ENCODE peak calls at places on chromosomes 11 and 22, in six cellular contexts. One of them, this sample, is unnamed.

GRCh38 chr11:112082729-112083128 is 3.8 kb downstream of the TIMM8B start:
- DNase-seq in cardiac muscle cell: no peak
- DNase-seq in G401: no peak
- DNase-seq in tibial nerve: no peak
- DNase-seq in AG09319: no peak
- DNase-seq in neural crest cell: no peak
- DNase-seq in this sample: no peak

GRCh38 chr11:34013893-34014571 is 37.5 kb upstream of the CAPRIN1 start:
- DNase-seq in cardiac muscle cell: no peak
- DNase-seq in neural crest cell: no peak
- DNase-seq in tibial nerve: no peak
- DNase-seq in G401: no peak
- DNase-seq in AG09319: no peak
- DNase-seq in this sample: no peak

GRCh38 chr11:97092823-97093222 is 703.0 kb downstream of the JRKL start:
- DNase-seq in AG09319: no peak
- DNase-seq in cardiac muscle cell: peak; percentile 45
- DNase-seq in tibial nerve: no peak
- DNase-seq in G401: no peak
- DNase-seq in neural crest cell: no peak
- DNase-seq in this sample: no peak

GRCh38 chr11:10777806-10778205 is 26.8 kb downstream of the CTR9 start:
- DNase-seq in neural crest cell: no peak
- DNase-seq in cardiac muscle cell: no peak
- DNase-seq in tibial nerve: no peak
- DNase-seq in G401: no peak
- DNase-seq in AG09319: no peak
- DNase-seq in this sample: no peak

GRCh38 chr11:116698080-116698479 is 74.7 kb downstream of the BUD13 start:
- DNase-seq in cardiac muscle cell: no peak
- DNase-seq in G401: no peak
- DNase-seq in neural crest cell: no peak
- DNase-seq in tibial nerve: no peak
- DNase-seq in AG09319: no peak
- DNase-seq in this sample: no peak

GRCh38 chr11:86390499-86390898 is 15.8 kb downstream of the CCDC81 start:
- DNase-seq in tibial nerve: no peak
- DNase-seq in AG09319: no peak
- DNase-seq in G401: no peak
- DNase-seq in cardiac muscle cell: no peak
- DNase-seq in neural crest cell: no peak
- DNase-seq in this sample: no peak

GRCh38 chr11:7490054-7490453 is 4.7 kb downstream of the OLFML1 start:
- DNase-seq in AG09319: peak; percentile 49
- DNase-seq in cardiac muscle cell: no peak
- DNase-seq in tibial nerve: no peak
- DNase-seq in neural crest cell: no peak
- DNase-seq in G401: no peak
- DNase-seq in this sample: no peak

GRCh38 chr22:39266398-39267030 is 21.7 kb upstream of the PDGFB start:
- DNase-seq in AG09319: no peak
- DNase-seq in G401: no peak
- DNase-seq in tibial nerve: no peak
- DNase-seq in neural crest cell: no peak
- DNase-seq in cardiac muscle cell: no peak
- DNase-seq in this sample: no peak

GRCh38 chr22:37223965-37224551 is 11.8 kb upstream of the SSTR3 start:
- DNase-seq in neural crest cell: no peak
- DNase-seq in cardiac muscle cell: no peak
- DNase-seq in AG09319: no peak
- DNase-seq in G401: no peak
- DNase-seq in tibial nerve: no peak
- DNase-seq in this sample: no peak

GRCh38 chr11:35182317-35182939 is 43.5 kb downstream of the CD44 start:
- DNase-seq in tibial nerve: no peak
- DNase-seq in AG09319: no peak
- DNase-seq in G401: no peak
- DNase-seq in neural crest cell: no peak
- DNase-seq in cardiac muscle cell: no peak
- DNase-seq in this sample: no peak

GRCh38 chr22:38030311-38031133 is 26.7 kb upstream of the PICK1 start:
- DNase-seq in cardiac muscle cell: peak; percentile 17
- DNase-seq in G401: no peak
- DNase-seq in tibial nerve: no peak
- DNase-seq in AG09319: no peak
- DNase-seq in neural crest cell: no peak
- DNase-seq in this sample: no peak

GRCh38 chr11:102986815-102987214 is 31.3 kb upstream of the MMP13 start:
- DNase-seq in G401: no peak
- DNase-seq in cardiac muscle cell: no peak
- DNase-seq in AG09319: no peak
- DNase-seq in tibial nerve: no peak
- DNase-seq in neural crest cell: no peak
- DNase-seq in this sample: no peak

GRCh38 chr11:59562292-59562691 is 51.0 kb downstream of the OR4D9 start:
- DNase-seq in AG09319: no peak
- DNase-seq in tibial nerve: no peak
- DNase-seq in neural crest cell: no peak
- DNase-seq in cardiac muscle cell: no peak
- DNase-seq in G401: no peak
- DNase-seq in this sample: no peak

GRCh38 chr11:59542142-59542810 is 30.9 kb downstream of the OR4D9 start:
- DNase-seq in tibial nerve: no peak
- DNase-seq in cardiac muscle cell: no peak
- DNase-seq in AG09319: no peak
- DNase-seq in G401: no peak
- DNase-seq in neural crest cell: no peak
- DNase-seq in this sample: no peak

GRCh38 chr11:121596195-121597145 is 143.7 kb upstream of the SORL1-AS1 start:
- DNase-seq in tibial nerve: no peak
- DNase-seq in neural crest cell: no peak
- DNase-seq in G401: no peak
- DNase-seq in AG09319: no peak
- DNase-seq in cardiac muscle cell: no peak
- DNase-seq in this sample: no peak

GRCh38 chr11:87173185-87174039 is 135.7 kb downstream of the TMEM135 start:
- DNase-seq in G401: no peak
- DNase-seq in tibial nerve: no peak
- DNase-seq in cardiac muscle cell: no peak
- DNase-seq in AG09319: no peak
- DNase-seq in neural crest cell: no peak
- DNase-seq in this sample: no peak

GRCh38 chr11:26901162-26901561 is 92.8 kb upstream of the FIBIN start:
- DNase-seq in G401: peak; percentile 3
- DNase-seq in tibial nerve: no peak
- DNase-seq in AG09319: peak; percentile 8
- DNase-seq in neural crest cell: no peak
- DNase-seq in cardiac muscle cell: no peak
- DNase-seq in this sample: no peak